ENCODE peak calls at places on chromosomes 13 and 19, in eight cellular contexts. H is AG04450, F is tibial nerve, L is AG04449, Z is mesothelial cell of epicardium, A is GM06990, P is MCF 10A, Q is B cell. K is an unnamed sample.

GRCh38 chr13:78875792-78876580 is 217.0 kb upstream of the OBI1 start:
- DNase-seq in H (no peak), F (no peak), L (no peak), Z (no peak), A (peak; percentile 17), P (peak; percentile 23), Q (no peak), K (no peak)

GRCh38 chr13:76223565-76223964 is 587.4 kb downstream of the LMO7 start:
- DNase-seq in H (no peak), F (no peak), L (no peak), Z (no peak), A (no peak), P (peak; percentile 1), Q (no peak), K (no peak)

GRCh38 chr19:51407631-51408131 is 9.8 kb downstream of the SIGLEC10 start:
- DNase-seq in H (no peak), F (no peak), L (no peak), Z (no peak), A (no peak), P (peak; percentile 26), Q (peak; percentile 47), K (peak; percentile 9)

GRCh38 chr19:3619631-3620012 is 7.0 kb downstream of the CACTIN start:
- DNase-seq in H (no peak), F (no peak), L (no peak), Z (no peak), A (no peak), P (no peak), Q (no peak), K (no peak)

GRCh38 chr13:49082653-49083536 is 107.2 kb downstream of the FNDC3A start:
- DNase-seq in H (peak; percentile 84), F (no peak), L (peak; percentile 87), Z (no peak), A (peak; percentile 72), P (peak; percentile 84), Q (no peak), K (peak; percentile 81)

GRCh38 chr19:3554254-3555083 is 2.9 kb downstream of the MFSD12 start:
- DNase-seq in H (no peak), F (no peak), L (no peak), Z (no peak), A (no peak), P (no peak), Q (no peak), K (no peak)

GRCh38 chr13:33927315-33927714 is 109.4 kb downstream of the RFC3 start:
- DNase-seq in H (no peak), F (no peak), L (peak; percentile 17), Z (no peak), A (no peak), P (peak; percentile 66), Q (no peak), K (peak; percentile 61)

GRCh38 chr13:32585625-32586021 is 629 bp upstream of the PDS5B start:
- DNase-seq in H (no peak), F (no peak), L (no peak), Z (no peak), A (peak; percentile 14), P (no peak), Q (no peak), K (no peak)

GRCh38 chr13:74067818-74068217 is 66.4 kb downstream of the KLF12 start:
- DNase-seq in H (no peak), F (no peak), L (no peak), Z (no peak), A (no peak), P (peak; percentile 2), Q (no peak), K (no peak)

GRCh38 chr13:39602277-39602613 is 748 bp downstream of the LHFPL6 start:
- DNase-seq in H (no peak), F (no peak), L (no peak), Z (no peak), A (no peak), P (no peak), Q (no peak), K (peak; percentile 12)

GRCh38 chr13:99404005-99404755 is 97.0 kb upstream of the GPR183 start:
- DNase-seq in H (no peak), F (no peak), L (no peak), Z (no peak), A (no peak), P (peak; percentile 32), Q (no peak), K (no peak)

GRCh38 chr13:33069365-33069764 is 53.1 kb downstream of the KL start:
- DNase-seq in H (no peak), F (no peak), L (no peak), Z (no peak), A (no peak), P (peak; percentile 30), Q (no peak), K (no peak)

GRCh38 chr13:97259787-97260641 is 37.9 kb downstream of the MBNL2 start:
- DNase-seq in H (no peak), F (no peak), L (peak; percentile 53), Z (no peak), A (no peak), P (peak; percentile 79), Q (no peak), K (peak; percentile 39)

GRCh38 chr19:20667281-20667680 is 5.9 kb upstream of the ZNF626 start:
- DNase-seq in H (no peak), F (no peak), L (no peak), Z (no peak), A (no peak), P (no peak), Q (no peak), K (no peak)

GRCh38 chr19:42286349-42287016 is 15.4 kb upstream of the PRR19 start:
- DNase-seq in H (no peak), F (no peak), L (no peak), Z (no peak), A (peak; percentile 20), P (no peak), Q (no peak), K (no peak)

GRCh38 chr19:42284641-42285341 is 15.7 kb downstream of the CIC start:
- DNase-seq in H (no peak), F (no peak), L (no peak), Z (peak; percentile 48), A (no peak), P (no peak), Q (no peak), K (no peak)

GRCh38 chr19:42284066-42284501 is 15.0 kb downstream of the CIC start:
- DNase-seq in H (peak; percentile 39), F (peak; percentile 38), L (no peak), Z (peak; percentile 74), A (peak; percentile 87), P (peak; percentile 79), Q (peak; percentile 85), K (peak; percentile 59)

GRCh38 chr19:42285988-42286348 is 16.0 kb upstream of the PRR19 start:
- DNase-seq in H (no peak), F (no peak), L (no peak), Z (no peak), A (no peak), P (no peak), Q (no peak), K (no peak)

DNA sequence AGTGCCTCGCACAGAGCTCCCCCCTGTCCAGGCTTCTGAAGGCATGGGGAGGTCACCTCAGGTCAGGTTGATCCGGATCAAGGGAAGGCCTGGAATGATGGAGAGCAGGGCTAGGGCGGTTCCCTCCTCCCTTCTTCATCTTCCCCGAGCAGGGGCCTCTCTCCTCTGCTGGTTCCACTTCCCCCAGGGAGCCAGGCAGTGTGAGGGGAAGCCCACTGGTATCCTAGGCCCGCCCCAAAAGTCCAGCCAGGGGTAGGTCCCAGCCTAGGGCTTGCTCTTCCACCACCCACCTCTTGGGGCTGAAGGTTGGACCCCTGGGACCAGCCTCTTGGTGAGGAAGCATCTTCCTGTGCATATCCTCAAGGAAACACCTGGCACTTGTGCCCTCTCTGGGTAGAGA is 16.4 kb upstream of the PRR19 start:
- DNase-seq in H (no peak), F (no peak), L (no peak), Z (no peak), A (peak; percentile 24), P (no peak), Q (no peak), K (no peak)
- TF ChIP-seq CTCF in H (no peak), F (no peak), L (no peak), Z (no peak), A (no peak), P (no peak), Q (no peak), K (no peak)

GRCh38 chr13:37947419-37948140 is 78.0 kb upstream of the TRPC4 start:
- DNase-seq in H (no peak), F (no peak), L (no peak), Z (no peak), A (no peak), P (no peak), Q (no peak), K (no peak)

GRCh38 chr13:37942929-37943328 is 73.4 kb upstream of the TRPC4 start:
- DNase-seq in H (no peak), F (no peak), L (no peak), Z (no peak), A (no peak), P (no peak), Q (no peak), K (no peak)

GRCh38 chr13:37945651-37946575 is 76.3 kb upstream of the TRPC4 start:
- DNase-seq in H (no peak), F (no peak), L (no peak), Z (no peak), A (no peak), P (no peak), Q (no peak), K (no peak)

DNA sequence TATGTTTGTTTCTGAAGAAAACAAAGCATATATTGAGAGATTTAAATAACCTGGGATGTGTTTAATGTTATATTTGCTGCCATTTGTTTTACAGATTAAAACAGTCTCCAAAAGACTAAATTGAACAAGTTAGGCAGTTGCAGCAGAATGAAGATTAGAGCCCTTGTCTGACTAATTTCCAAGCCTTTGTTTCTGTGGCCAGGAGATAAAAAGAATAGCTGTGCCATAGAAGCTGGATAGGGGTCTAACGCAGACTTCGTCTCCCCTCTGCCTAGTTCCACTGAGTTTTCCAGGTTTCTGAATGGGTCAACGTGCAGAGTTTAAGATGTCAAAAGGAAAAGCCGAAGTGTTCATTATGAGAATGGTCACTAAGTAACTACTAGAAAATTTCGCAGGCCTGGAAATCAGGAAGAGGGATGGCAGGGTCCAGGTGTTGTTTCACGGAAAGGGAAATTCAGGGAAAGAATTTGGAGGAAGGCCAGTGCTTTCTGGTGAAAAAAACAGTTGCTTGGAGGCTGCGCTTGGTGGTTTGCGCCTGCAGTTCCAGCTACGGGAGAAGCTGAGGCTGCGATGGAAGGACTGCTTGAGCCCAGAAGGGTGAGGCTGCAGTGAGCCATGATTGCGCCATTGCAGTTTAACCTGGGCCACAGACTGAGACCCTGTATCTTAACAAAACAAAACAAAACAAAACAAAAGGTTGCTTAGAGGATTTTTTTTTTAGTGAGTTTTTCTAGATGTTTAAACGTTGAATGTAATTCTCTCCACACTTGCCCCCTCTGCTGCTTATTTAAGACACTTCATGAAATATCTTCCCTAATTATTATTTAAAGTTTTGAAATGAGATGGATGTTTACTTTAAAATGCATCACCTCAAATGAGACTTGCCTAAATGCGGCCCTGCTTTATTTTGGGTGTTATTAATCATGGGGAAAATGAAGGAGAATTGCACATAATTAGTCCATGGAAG is 75.2 kb upstream of the TRPC4 start:
- DNase-seq in H (no peak), F (no peak), L (no peak), Z (no peak), A (no peak), P (no peak), Q (no peak), K (no peak)
- TF ChIP-seq CTCF in H (peak; percentile 13), F (no peak), L (no peak), Z (no peak), A (no peak), P (no peak), Q (no peak), K (peak; percentile 50)

GRCh38 chr19:38974599-38975213 is 836 bp downstream of the FBXO17 start:
- DNase-seq in H (no peak), F (no peak), L (no peak), Z (no peak), A (no peak), P (no peak), Q (no peak), K (no peak)
- TF ChIP-seq CTCF in H (no peak), F (no peak), L (no peak), Z (no peak), A (no peak), P (no peak), Q (no peak), K (peak; percentile 29)

GRCh38 chr13:27405521-27406134 is 18.8 kb upstream of the GTF3A start:
- DNase-seq in H (no peak), F (no peak), L (no peak), Z (no peak), A (no peak), P (no peak), Q (no peak), K (no peak)
- TF ChIP-seq CTCF in H (no peak), F (no peak), L (no peak), Z (no peak), A (no peak), P (no peak), Q (no peak), K (no peak)

K was measured in HFFc6.